ENCODE peak calls at places on chromosomes 11 and 22, in ten cellular contexts. One of them, this sample, is unnamed.

GRCh38 chr11:1076061-1076665 is 1.5 kb downstream of the MUC2 start:
- DNase-seq in AG10803: no peak
- DNase-seq in AG09309: no peak
- DNase-seq in bronchial epithelial cell: no peak
- DNase-seq in mucosa of descending colon: no peak
- DNase-seq in IMR-90: no peak
- DNase-seq in ovary: no peak
- DNase-seq in fibroblast of the aortic adventitia: no peak
- DNase-seq in GM12878: no peak
- DNase-seq in PC-9: no peak
- DNase-seq in this sample: no peak

GRCh38 chr11:64093233-64094039 is 57.7 kb downstream of the FLRT1 start:
- DNase-seq in AG10803: no peak
- DNase-seq in AG09309: no peak
- DNase-seq in bronchial epithelial cell: no peak
- DNase-seq in mucosa of descending colon: no peak
- DNase-seq in IMR-90: no peak
- DNase-seq in ovary: no peak
- DNase-seq in fibroblast of the aortic adventitia: no peak
- DNase-seq in GM12878: no peak
- DNase-seq in PC-9: peak; percentile 57
- DNase-seq in this sample: no peak

GRCh38 chr11:15276616-15277015 is 161.9 kb downstream of the INSC start:
- DNase-seq in AG10803: no peak
- DNase-seq in AG09309: no peak
- DNase-seq in bronchial epithelial cell: no peak
- DNase-seq in mucosa of descending colon: no peak
- DNase-seq in IMR-90: peak; percentile 4
- DNase-seq in ovary: no peak
- DNase-seq in fibroblast of the aortic adventitia: peak; percentile 2
- DNase-seq in GM12878: no peak
- DNase-seq in PC-9: no peak
- DNase-seq in this sample: no peak

GRCh38 chr11:19558189-19558986 is 154.2 kb upstream of the NAV2 start:
- DNase-seq in AG10803: no peak
- DNase-seq in AG09309: no peak
- DNase-seq in bronchial epithelial cell: no peak
- DNase-seq in mucosa of descending colon: no peak
- DNase-seq in IMR-90: no peak
- DNase-seq in ovary: no peak
- DNase-seq in fibroblast of the aortic adventitia: no peak
- DNase-seq in GM12878: no peak
- DNase-seq in PC-9: no peak
- DNase-seq in this sample: no peak

GRCh38 chr22:30413001-30413400 is 12.6 kb upstream of the MTFP1 start:
- DNase-seq in AG10803: no peak
- DNase-seq in AG09309: no peak
- DNase-seq in bronchial epithelial cell: no peak
- DNase-seq in mucosa of descending colon: no peak
- DNase-seq in IMR-90: no peak
- DNase-seq in ovary: no peak
- DNase-seq in fibroblast of the aortic adventitia: no peak
- DNase-seq in GM12878: no peak
- DNase-seq in PC-9: no peak
- DNase-seq in this sample: no peak

GRCh38 chr22:31346733-31347250 is 646 bp upstream of the PATZ1 start:
- DNase-seq in AG10803: no peak
- DNase-seq in AG09309: no peak
- DNase-seq in bronchial epithelial cell: no peak
- DNase-seq in mucosa of descending colon: peak; percentile 57
- DNase-seq in IMR-90: peak; percentile 33
- DNase-seq in ovary: peak; percentile 65
- DNase-seq in fibroblast of the aortic adventitia: peak; percentile 39
- DNase-seq in GM12878: no peak
- DNase-seq in PC-9: peak; percentile 69
- DNase-seq in this sample: no peak

GRCh38 chr11:9825315-9825714 is 161.4 kb downstream of the SWAP70 start:
- DNase-seq in AG10803: peak; percentile 84
- DNase-seq in AG09309: peak; percentile 73
- DNase-seq in bronchial epithelial cell: peak; percentile 90
- DNase-seq in mucosa of descending colon: no peak
- DNase-seq in IMR-90: peak; percentile 38
- DNase-seq in ovary: no peak
- DNase-seq in fibroblast of the aortic adventitia: peak; percentile 54
- DNase-seq in GM12878: no peak
- DNase-seq in PC-9: no peak
- DNase-seq in this sample: peak; percentile 51

GRCh38 chr11:129278586-129279319 is 86.6 kb upstream of the ARHGAP32 start:
- DNase-seq in AG10803: no peak
- DNase-seq in AG09309: no peak
- DNase-seq in bronchial epithelial cell: no peak
- DNase-seq in mucosa of descending colon: peak; percentile 26
- DNase-seq in IMR-90: no peak
- DNase-seq in ovary: peak; percentile 16
- DNase-seq in fibroblast of the aortic adventitia: no peak
- DNase-seq in GM12878: no peak
- DNase-seq in PC-9: peak; percentile 8
- DNase-seq in this sample: peak; percentile 68

GRCh38 chr11:120511804-120512726 is 517 bp downstream of the GRIK4 start:
- DNase-seq in AG10803: no peak
- DNase-seq in AG09309: no peak
- DNase-seq in bronchial epithelial cell: no peak
- DNase-seq in mucosa of descending colon: no peak
- DNase-seq in IMR-90: no peak
- DNase-seq in ovary: peak; percentile 50
- DNase-seq in fibroblast of the aortic adventitia: no peak
- DNase-seq in GM12878: no peak
- DNase-seq in PC-9: no peak
- DNase-seq in this sample: no peak

GRCh38 chr11:26753738-26754504 is 32.1 kb upstream of the SLC5A12 start:
- DNase-seq in AG10803: peak; percentile 81
- DNase-seq in AG09309: peak; percentile 55
- DNase-seq in bronchial epithelial cell: peak; percentile 63
- DNase-seq in mucosa of descending colon: peak; percentile 70
- DNase-seq in IMR-90: peak; percentile 74
- DNase-seq in ovary: peak; percentile 32
- DNase-seq in fibroblast of the aortic adventitia: peak; percentile 90
- DNase-seq in GM12878: no peak
- DNase-seq in PC-9: peak; percentile 8
- DNase-seq in this sample: peak; percentile 89

GRCh38 chr11:17611049-17611448 is 64.0 kb downstream of the OTOG start:
- DNase-seq in AG10803: no peak
- DNase-seq in AG09309: no peak
- DNase-seq in bronchial epithelial cell: no peak
- DNase-seq in mucosa of descending colon: no peak
- DNase-seq in IMR-90: no peak
- DNase-seq in ovary: no peak
- DNase-seq in fibroblast of the aortic adventitia: no peak
- DNase-seq in GM12878: no peak
- DNase-seq in PC-9: no peak
- DNase-seq in this sample: no peak

GRCh38 chr11:57476883-57477506 is 16.7 kb downstream of the RTN4RL2 start:
- DNase-seq in AG10803: no peak
- DNase-seq in AG09309: no peak
- DNase-seq in bronchial epithelial cell: no peak
- DNase-seq in mucosa of descending colon: peak; percentile 45
- DNase-seq in IMR-90: peak; percentile 17
- DNase-seq in ovary: no peak
- DNase-seq in fibroblast of the aortic adventitia: no peak
- DNase-seq in GM12878: no peak
- DNase-seq in PC-9: peak; percentile 79
- DNase-seq in this sample: peak; percentile 80

GRCh38 chr11:46251954-46252353 is 25.5 kb upstream of the CREB3L1 start:
- DNase-seq in AG10803: no peak
- DNase-seq in AG09309: no peak
- DNase-seq in bronchial epithelial cell: no peak
- DNase-seq in mucosa of descending colon: no peak
- DNase-seq in IMR-90: no peak
- DNase-seq in ovary: no peak
- DNase-seq in fibroblast of the aortic adventitia: no peak
- DNase-seq in GM12878: no peak
- DNase-seq in PC-9: no peak
- DNase-seq in this sample: no peak

GRCh38 chr22:46072030-46072881 is 78.1 kb upstream of the PPARA start:
- DNase-seq in AG10803: peak; percentile 53
- DNase-seq in AG09309: no peak
- DNase-seq in bronchial epithelial cell: peak; percentile 18
- DNase-seq in mucosa of descending colon: peak; percentile 82
- DNase-seq in IMR-90: peak; percentile 61
- DNase-seq in ovary: peak; percentile 36
- DNase-seq in fibroblast of the aortic adventitia: peak; percentile 57
- DNase-seq in GM12878: no peak
- DNase-seq in PC-9: peak; percentile 57
- DNase-seq in this sample: peak; percentile 80

GRCh38 chr11:118252688-118253087 is 523 bp upstream of the MPZL3 start:
- DNase-seq in AG10803: no peak
- DNase-seq in AG09309: no peak
- DNase-seq in bronchial epithelial cell: peak; percentile 23
- DNase-seq in mucosa of descending colon: no peak
- DNase-seq in IMR-90: no peak
- DNase-seq in ovary: no peak
- DNase-seq in fibroblast of the aortic adventitia: no peak
- DNase-seq in GM12878: no peak
- DNase-seq in PC-9: no peak
- DNase-seq in this sample: no peak
- H3K4me3 ChIP-seq in AG10803: no peak overlapping the region
- H3K4me3 ChIP-seq in AG09309: no peak overlapping the region
- H3K4me3 ChIP-seq in bronchial epithelial cell: peak overlapping the region; percentile 72
- H3K4me3 ChIP-seq in mucosa of descending colon: no peak overlapping the region
- H3K4me3 ChIP-seq in IMR-90: no peak overlapping the region
- H3K4me3 ChIP-seq in ovary: peak overlapping the region; percentile 42
- H3K4me3 ChIP-seq in fibroblast of the aortic adventitia: no peak overlapping the region
- H3K4me3 ChIP-seq in GM12878: peak overlapping the region; percentile 83
- H3K4me3 ChIP-seq in PC-9: peak overlapping the region; percentile 72
- H3K4me3 ChIP-seq in this sample: no peak overlapping the region

DNA sequence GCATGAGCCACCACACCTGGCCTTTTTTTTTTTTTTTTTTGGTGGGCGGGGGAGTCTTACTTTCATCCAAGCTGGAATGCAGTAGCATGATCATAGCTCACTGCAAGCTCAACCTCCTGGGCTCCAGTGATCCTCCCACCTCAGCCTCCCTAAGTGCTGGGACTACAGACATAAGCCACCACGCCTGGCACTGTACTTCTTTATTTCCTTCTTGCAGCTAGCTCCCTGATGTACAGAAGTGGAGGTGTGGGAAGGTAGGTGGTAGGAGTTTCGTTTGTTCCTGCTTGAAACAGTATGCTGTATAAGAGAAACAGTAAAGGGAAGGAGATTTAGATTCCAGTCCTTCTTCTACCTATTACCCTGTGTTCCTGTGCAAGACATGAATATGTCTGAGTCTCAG is 72.1 kb downstream of the WNT11 start:
- DNase-seq in AG10803: no peak
- DNase-seq in AG09309: no peak
- DNase-seq in bronchial epithelial cell: no peak
- DNase-seq in mucosa of descending colon: no peak
- DNase-seq in IMR-90: no peak
- DNase-seq in ovary: no peak
- DNase-seq in fibroblast of the aortic adventitia: no peak
- DNase-seq in GM12878: no peak
- DNase-seq in PC-9: no peak
- DNase-seq in this sample: no peak
- TF ChIP-seq CTCF in AG10803: no peak
- TF ChIP-seq CTCF in AG09309: no peak
- TF ChIP-seq CTCF in bronchial epithelial cell: no peak
- TF ChIP-seq CTCF in mucosa of descending colon: no peak
- TF ChIP-seq CTCF in IMR-90: no peak
- TF ChIP-seq CTCF in ovary: no peak
- TF ChIP-seq CTCF in fibroblast of the aortic adventitia: no peak
- TF ChIP-seq CTCF in GM12878: no peak
- TF ChIP-seq CTCF in PC-9: no peak
- TF ChIP-seq CTCF in this sample: no peak

DNA sequence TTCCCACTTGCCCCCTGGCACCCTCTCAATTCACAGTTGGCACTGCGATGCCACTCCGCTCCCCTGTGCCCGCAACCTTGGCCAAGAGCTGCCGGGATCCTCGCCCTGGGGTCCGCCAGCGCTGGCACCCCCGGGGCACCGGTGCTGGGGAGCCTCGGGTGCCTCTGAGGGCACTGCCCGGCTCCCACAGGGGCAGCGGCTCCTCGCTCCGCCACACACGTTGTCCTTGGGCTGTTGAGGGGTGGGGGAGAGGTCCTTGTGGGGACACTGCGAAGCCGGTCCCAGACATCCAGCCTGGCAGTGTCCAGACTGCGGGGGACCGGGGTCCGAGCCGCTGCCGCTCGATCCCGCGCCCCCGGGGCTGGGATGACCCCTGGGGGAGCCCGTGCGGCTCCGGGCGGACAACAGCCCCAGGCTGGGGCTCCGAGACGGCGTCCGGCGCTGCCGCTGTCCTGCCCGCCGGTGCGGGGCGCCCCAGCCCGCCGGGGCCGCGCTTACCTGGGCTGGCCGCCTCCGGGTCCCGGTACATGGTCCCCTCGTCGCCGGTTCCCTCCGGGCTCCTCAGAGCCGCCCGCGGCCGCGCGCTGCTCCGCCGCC is 486 bp downstream of the SYT7 start:
- DNase-seq in AG10803: no peak
- DNase-seq in AG09309: no peak
- DNase-seq in bronchial epithelial cell: no peak
- DNase-seq in mucosa of descending colon: no peak
- DNase-seq in IMR-90: no peak
- DNase-seq in ovary: no peak
- DNase-seq in fibroblast of the aortic adventitia: no peak
- DNase-seq in GM12878: no peak
- DNase-seq in PC-9: peak; percentile 55
- DNase-seq in this sample: no peak
- H3K4me3 ChIP-seq in AG10803: no peak overlapping the region
- H3K4me3 ChIP-seq in AG09309: peak overlapping the region; percentile 35
- H3K4me3 ChIP-seq in bronchial epithelial cell: peak overlapping the region; percentile 72
- H3K4me3 ChIP-seq in mucosa of descending colon: no peak overlapping the region
- H3K4me3 ChIP-seq in IMR-90: no peak overlapping the region
- H3K4me3 ChIP-seq in ovary: peak overlapping the region; percentile 44
- H3K4me3 ChIP-seq in fibroblast of the aortic adventitia: peak overlapping the region; percentile 79
- H3K4me3 ChIP-seq in GM12878: no peak overlapping the region
- H3K4me3 ChIP-seq in PC-9: peak overlapping the region; percentile 57
- H3K4me3 ChIP-seq in this sample: peak overlapping the region; percentile 8

GRCh38 chr22:47320560-47320959 is 558.1 kb downstream of the TBC1D22A start:
- DNase-seq in AG10803: no peak
- DNase-seq in AG09309: no peak
- DNase-seq in bronchial epithelial cell: no peak
- DNase-seq in mucosa of descending colon: no peak
- DNase-seq in IMR-90: no peak
- DNase-seq in ovary: no peak
- DNase-seq in fibroblast of the aortic adventitia: no peak
- DNase-seq in GM12878: no peak
- DNase-seq in PC-9: no peak
- DNase-seq in this sample: no peak
- TF ChIP-seq CTCF in AG10803: no peak
- TF ChIP-seq CTCF in AG09309: no peak
- TF ChIP-seq CTCF in bronchial epithelial cell: no peak
- TF ChIP-seq CTCF in mucosa of descending colon: no peak
- TF ChIP-seq CTCF in IMR-90: no peak
- TF ChIP-seq CTCF in ovary: no peak
- TF ChIP-seq CTCF in fibroblast of the aortic adventitia: no peak
- TF ChIP-seq CTCF in GM12878: no peak
- TF ChIP-seq CTCF in PC-9: no peak
- TF ChIP-seq CTCF in this sample: no peak

DNA sequence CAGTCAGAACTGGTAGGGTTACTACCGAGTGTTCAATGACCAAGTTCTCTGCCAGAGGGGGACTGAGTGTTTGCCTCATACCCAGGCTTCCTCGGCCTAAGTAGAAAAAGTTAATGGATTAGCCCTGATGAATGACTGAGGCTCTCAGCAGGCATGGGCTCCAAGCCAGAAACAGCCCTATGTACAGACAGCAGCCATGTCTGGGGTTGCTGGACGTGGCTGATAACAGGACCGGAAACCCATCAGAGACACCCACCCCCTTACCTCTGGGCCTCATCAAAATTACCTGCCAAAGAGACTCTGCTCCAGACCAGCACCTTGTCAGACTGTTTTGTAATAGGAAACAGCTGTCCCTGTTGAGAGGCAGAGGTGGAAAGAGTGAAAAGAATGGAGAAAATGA is 351.4 kb downstream of the ETS1 start:
- DNase-seq in AG10803: no peak
- DNase-seq in AG09309: no peak
- DNase-seq in bronchial epithelial cell: no peak
- DNase-seq in mucosa of descending colon: no peak
- DNase-seq in IMR-90: no peak
- DNase-seq in ovary: no peak
- DNase-seq in fibroblast of the aortic adventitia: peak; percentile 26
- DNase-seq in GM12878: no peak
- DNase-seq in PC-9: no peak
- DNase-seq in this sample: no peak
- H3K4me3 ChIP-seq in AG10803: no peak overlapping the region
- H3K4me3 ChIP-seq in AG09309: no peak overlapping the region
- H3K4me3 ChIP-seq in bronchial epithelial cell: no peak overlapping the region
- H3K4me3 ChIP-seq in mucosa of descending colon: no peak overlapping the region
- H3K4me3 ChIP-seq in IMR-90: no peak overlapping the region
- H3K4me3 ChIP-seq in ovary: no peak overlapping the region
- H3K4me3 ChIP-seq in fibroblast of the aortic adventitia: no peak overlapping the region
- H3K4me3 ChIP-seq in GM12878: no peak overlapping the region
- H3K4me3 ChIP-seq in PC-9: no peak overlapping the region
- H3K4me3 ChIP-seq in this sample: no peak overlapping the region